ENCODE peak calls at places on chromosome 19, in ten cellular contexts. A is RPMI8226; Q is AG04450; D is stimulated activated CD4-positive, alpha-beta T cell treated with anti-CD3 and anti-CD28 coated beads, Interleukin-4, amount 100 ng/mL, for 24 hours; P is ELR; T is pulmonary artery endothelial cell; N is fibroblast of lung; M is T-cell; K is GM12892; F is HEK293T. O is an unnamed sample.

GRCh38 chr19:55259540-55260210 is 858 bp upstream of the PPP6R1 start:
- DNase-seq in M (no peak), F (no peak), T (no peak), N (no peak), A (no peak), P (no peak), K (no peak), D (no peak), Q (no peak), O (no peak)

GRCh38 chr19:39246951-39247669 is 1.5 kb downstream of the IFNL4 start:
- DNase-seq in M (no peak), F (no peak), P (no peak), N (peak), T (no peak), K (no peak), A (peak), Q (no peak), D (peak), O (no peak)

GRCh38 chr19:35556025-35556590 is 7.3 kb downstream of the ATP4A start:
- DNase-seq in F (no peak), Q (no peak), N (no peak), K (no peak), T (no peak), P (no peak), D (no peak), M (no peak), A (no peak), O (no peak)

GRCh38 chr19:3335431-3336350 is 30.7 kb upstream of the NFIC start:
- DNase-seq in M (no peak), K (no peak), Q (no peak), A (no peak), N (peak), P (peak), D (no peak), T (no peak), F (no peak), O (no peak)

GRCh38 chr19:17888260-17888659 is 16.5 kb downstream of the SLC5A5 start:
- DNase-seq in A (no peak), K (no peak), P (no peak), Q (no peak), M (no peak), D (no peak), T (no peak), N (no peak), F (no peak), O (no peak)

GRCh38 chr19:29311391-29311790 is 98.4 kb upstream of the UQCRFS1 start:
- DNase-seq in A (no peak), D (no peak), M (no peak), N (no peak), Q (no peak), T (no peak), P (no peak), K (no peak), F (no peak), O (no peak)

GRCh38 chr19:55186080-55186479 is 6.0 kb upstream of the SYT5 start:
- DNase-seq in A (no peak), N (no peak), F (no peak), M (no peak), T (no peak), P (no peak), D (no peak), Q (no peak), K (no peak), O (no peak)

GRCh38 chr19:51380379-51380778 is 7.4 kb downstream of the LIM2 start:
- DNase-seq in A (no peak), K (no peak), D (no peak), P (no peak), Q (no peak), M (no peak), N (no peak), F (no peak), T (no peak), O (no peak)

GRCh38 chr19:4711211-4711610 is 12.4 kb downstream of the DPP9 start:
- DNase-seq in P (no peak), N (no peak), Q (no peak), F (no peak), K (no peak), T (no peak), D (no peak), A (no peak), M (no peak), O (no peak)

GRCh38 chr19:30543243-30543945 is 171.2 kb downstream of the ZNF536 start:
- DNase-seq in F (no peak), A (no peak), P (no peak), M (no peak), Q (no peak), N (no peak), D (no peak), T (no peak), K (no peak), O (no peak)

GRCh38 chr19:38693380-38694223 is 46.2 kb downstream of the ACTN4 start:
- DNase-seq in K (peak), Q (no peak), P (peak), N (peak), D (peak), M (peak), A (no peak), F (no peak), T (peak), O (peak)

O was measured in CD4-positive, alpha-beta memory T cell.